ENCODE peak calls at places on chromosomes 11 and 22, in ten cellular contexts. G, M, L, F, B, K, U, O, X and A are unnamed samples.
A peak's percentile ranks its signal among the peaks of the same experiment; 100 is the strongest.

GRCh38 chr22:44442186-44442465 is 55.9 kb downstream of the RTL6 start:
- DNase-seq in G (no peak), M (peak; percentile 32), L (no peak), F (no peak), B (no peak), K (no peak), U (no peak), O (no peak), X (no peak), A (no peak)

GRCh38 chr11:112241486-112241885 is 15.3 kb downstream of the PTS start:
- DNase-seq in G (no peak), M (no peak), L (no peak), F (no peak), B (no peak), K (peak; percentile 59), U (no peak), O (no peak), X (peak; percentile 93), A (no peak)

GRCh38 chr11:1289211-1289935 is 20.1 kb downstream of the TOLLIP start:
- DNase-seq in G (no peak), M (no peak), L (no peak), F (no peak), B (no peak), K (no peak), U (no peak), O (no peak), X (no peak), A (no peak)

GRCh38 chr22:38081636-38081940 is 2.4 kb downstream of the SLC16A8 start:
- DNase-seq in G (peak; percentile 69), M (no peak), L (no peak), F (no peak), B (no peak), K (no peak), U (no peak), O (no peak), X (no peak), A (no peak)

GRCh38 chr22:38345782-38346181 is 28.5 kb upstream of the CSNK1E start:
- DNase-seq in G (peak; percentile 1), M (peak; percentile 27), L (no peak), F (no peak), B (peak; percentile 2), K (no peak), U (no peak), O (no peak), X (no peak), A (no peak)

GRCh38 chr11:469684-470667 is 19.9 kb downstream of the PTDSS2 start:
- DNase-seq in G (no peak), M (no peak), L (no peak), F (no peak), B (no peak), K (peak; percentile 65), U (no peak), O (peak; percentile 92), X (peak; percentile 86), A (no peak)

GRCh38 chr11:127493330-127493729 is 492.8 kb upstream of the KIRREL3 start:
- DNase-seq in G (peak; percentile 54), M (no peak), L (no peak), F (peak; percentile 11), B (peak; percentile 32), K (no peak), U (no peak), O (no peak), X (peak; percentile 30), A (no peak)

GRCh38 chr11:17600316-17601205 is 53.5 kb downstream of the OTOG start:
- DNase-seq in G (no peak), M (no peak), L (no peak), F (no peak), B (no peak), K (no peak), U (no peak), O (no peak), X (no peak), A (no peak)

GRCh38 chr22:25113316-25113721 is 86.3 kb upstream of the CRYBB3 start:
- DNase-seq in G (no peak), M (peak; percentile 89), L (no peak), F (no peak), B (no peak), K (no peak), U (no peak), O (peak; percentile 41), X (no peak), A (no peak)

GRCh38 chr22:30857103-30857502 is 111.5 kb downstream of the MORC2 start:
- DNase-seq in G (no peak), M (no peak), L (no peak), F (no peak), B (peak; percentile 4), K (no peak), U (no peak), O (no peak), X (no peak), A (no peak)

GRCh38 chr11:128415539-128415938 is 171.8 kb downstream of the ETS1 start:
- DNase-seq in G (no peak), M (no peak), L (no peak), F (no peak), B (no peak), K (no peak), U (no peak), O (peak; percentile 39), X (no peak), A (no peak)

GRCh38 chr22:45090364-45090960 is 73.3 kb upstream of the NUP50 start:
- DNase-seq in G (peak; percentile 47), M (peak; percentile 85), L (no peak), F (no peak), B (no peak), K (no peak), U (no peak), O (no peak), X (peak; percentile 58), A (no peak)

GRCh38 chr11:129933262-129933661 is 37.9 kb upstream of the NFRKB start:
- DNase-seq in G (no peak), M (no peak), L (no peak), F (no peak), B (no peak), K (no peak), U (no peak), O (no peak), X (no peak), A (no peak)

GRCh38 chr11:28400236-28401100 is 292.3 kb downstream of the METTL15 start:
- DNase-seq in G (peak; percentile 6), M (no peak), L (no peak), F (no peak), B (no peak), K (no peak), U (no peak), O (no peak), X (peak; percentile 63), A (no peak)

GRCh38 chr11:57491371-57492061 is 24.0 kb downstream of the SLC43A1 start:
- DNase-seq in G (no peak), M (no peak), L (peak; percentile 33), F (no peak), B (peak; percentile 80), K (no peak), U (peak; percentile 32), O (peak; percentile 66), X (peak; percentile 48), A (peak; percentile 69)

GRCh38 chr11:105139669-105140068 is at the start of gene CARD18:
- DNase-seq in G (no peak), M (no peak), L (no peak), F (no peak), B (no peak), K (no peak), U (no peak), O (no peak), X (no peak), A (no peak)

GRCh38 chr11:114774599-114775365 is 96.5 kb downstream of the NXPE2 start:
- DNase-seq in G (peak; percentile 90), M (peak; percentile 91), L (no peak), F (peak; percentile 43), B (peak; percentile 70), K (no peak), U (no peak), O (peak; percentile 32), X (peak; percentile 37), A (peak; percentile 84)

GRCh38 chr22:37618674-37619073 is 10.0 kb downstream of the GGA1 start:
- DNase-seq in G (no peak), M (no peak), L (no peak), F (no peak), B (no peak), K (no peak), U (no peak), O (no peak), X (no peak), A (no peak)

GRCh38 chr22:27174970-27175369 is 517.6 kb downstream of the MIAT start:
- DNase-seq in G (peak; percentile 63), M (no peak), L (no peak), F (no peak), B (no peak), K (no peak), U (no peak), O (no peak), X (no peak), A (no peak)

GRCh38 chr11:1153105-1153950 is 4.4 kb upstream of the MUC5AC start:
- DNase-seq in G (no peak), M (peak; percentile 54), L (no peak), F (no peak), B (peak; percentile 50), K (no peak), U (no peak), O (no peak), X (no peak), A (peak; percentile 22)

GRCh38 chr11:60367009-60367408 is 11.3 kb upstream of the MS4A7 start:
- DNase-seq in G (no peak), M (no peak), L (no peak), F (no peak), B (no peak), K (no peak), U (no peak), O (no peak), X (no peak), A (no peak)

GRCh38 chr11:19013181-19013857 is 47.2 kb downstream of the MRGPRX2 start:
- DNase-seq in G (no peak), M (no peak), L (no peak), F (no peak), B (no peak), K (no peak), U (no peak), O (peak; percentile 4), X (no peak), A (no peak)

GRCh38 chr11:8273281-8273680 is 9.6 kb upstream of the LMO1 start:
- DNase-seq in G (no peak), M (no peak), L (no peak), F (no peak), B (no peak), K (no peak), U (no peak), O (no peak), X (no peak), A (no peak)

GRCh38 chr22:39938509-39938908 is 21.7 kb upstream of the TMA7B start:
- DNase-seq in G (no peak), M (no peak), L (no peak), F (no peak), B (no peak), K (no peak), U (no peak), O (no peak), X (no peak), A (no peak)